ENCODE peak calls at places on chromosome 14, in seven cellular contexts. O is KBM-7, U is left ventricle myocardium inferior, N is islet precursor cell, W is kidney epithelial cell, Q is fibroblast of lung, T is fibroblast of pulmonary artery. F is an unnamed sample.

GRCh38 chr14:44385906-44386305 is 121.2 kb downstream of the FSCB start:
- DNase-seq in W (no peak), U (no peak), O (no peak), N (no peak), T (no peak), Q (no peak), F (no peak)

GRCh38 chr14:23302290-23303225 is at the start of gene PPP1R3E:
- DNase-seq in O (peak; percentile 64), N (peak; percentile 88), U (peak; percentile 69), W (no peak), T (peak; percentile 47), Q (peak; percentile 52), F (peak; percentile 64)

GRCh38 chr14:59254911-59255545 is 66.6 kb downstream of the DAAM1 start:
- DNase-seq in N (no peak), U (no peak), T (peak; percentile 92), O (no peak), Q (peak; percentile 57), W (no peak), F (no peak)

GRCh38 chr14:89618821-89619551 is 202.0 kb upstream of the FOXN3 start:
- DNase-seq in N (peak; percentile 84), Q (peak; percentile 69), U (peak; percentile 73), T (peak; percentile 73), O (peak; percentile 76), W (no peak), F (peak; percentile 77)

GRCh38 chr14:85634205-85634604 is 104.3 kb downstream of the FLRT2 start:
- DNase-seq in W (no peak), O (no peak), N (no peak), Q (no peak), T (peak; percentile 9), U (no peak), F (no peak)

GRCh38 chr14:68690106-68690960 is 102.5 kb downstream of the ZFP36L1 start:
- DNase-seq in O (no peak), T (no peak), W (no peak), N (peak; percentile 50), Q (no peak), U (no peak), F (no peak)

GRCh38 chr14:75607842-75608640 is 29.6 kb downstream of the FLVCR2 start:
- DNase-seq in N (no peak), W (no peak), T (no peak), U (no peak), O (no peak), Q (no peak), F (no peak)

GRCh38 chr14:89911018-89911919 is 43.3 kb downstream of the EFCAB11 start:
- DNase-seq in U (no peak), Q (peak; percentile 67), T (peak; percentile 72), W (no peak), O (no peak), N (peak; percentile 57), F (no peak)

GRCh38 chr14:36835145-36835544 is 173.5 kb downstream of the PAX9 start:
- DNase-seq in T (no peak), O (peak; percentile 31), U (no peak), N (no peak), W (no peak), Q (no peak), F (no peak)

GRCh38 chr14:91396959-91397815 is 20.4 kb downstream of the CCDC88C start:
- DNase-seq in U (no peak), W (no peak), N (no peak), O (peak; percentile 69), Q (no peak), T (no peak), F (no peak)

GRCh38 chr14:96797943-96798349 is 764 bp downstream of the VRK1 start:
- DNase-seq in U (no peak), O (peak; percentile 59), Q (no peak), N (no peak), W (no peak), T (no peak), F (no peak)

GRCh38 chr14:67469954-67470353 is 18.6 kb downstream of the TMEM229B start:
- DNase-seq in W (no peak), N (no peak), O (no peak), T (no peak), Q (no peak), U (no peak), F (no peak)

GRCh38 chr14:51520087-51520486 is 131.6 kb upstream of the FRMD6 start:
- DNase-seq in O (no peak), N (no peak), U (no peak), T (no peak), Q (no peak), W (no peak), F (no peak)

GRCh38 chr14:99590746-99591555 is 13.1 kb downstream of the CCDC85C start:
- DNase-seq in U (no peak), T (peak; percentile 37), W (no peak), Q (peak; percentile 54), O (no peak), N (no peak), F (no peak)

GRCh38 chr14:99742509-99743487 is 50.4 kb upstream of the EML1 start:
- DNase-seq in O (no peak), W (no peak), T (no peak), U (no peak), N (no peak), Q (no peak), F (no peak)

GRCh38 chr14:75303415-75303814 is 24.8 kb downstream of the FOS start:
- DNase-seq in Q (peak; percentile 79), W (no peak), O (peak; percentile 83), N (peak; percentile 77), U (peak; percentile 47), T (peak; percentile 87), F (peak; percentile 63)

GRCh38 chr14:100755649-100756048 is 29.0 kb downstream of the DLK1 start:
- DNase-seq in W (no peak), N (no peak), T (peak; percentile 16), U (no peak), Q (peak; percentile 18), O (no peak), F (no peak)

GRCh38 chr14:89444536-89445125 is 27.6 kb upstream of the FOXN3 start:
- DNase-seq in W (no peak), Q (peak; percentile 35), N (no peak), O (no peak), T (peak; percentile 38), U (no peak), F (no peak)

GRCh38 chr14:55019968-55020554 is 6.8 kb downstream of the WDHD1 start:
- DNase-seq in U (no peak), W (no peak), O (no peak), Q (no peak), N (no peak), T (peak; percentile 29), F (no peak)

GRCh38 chr14:24960816-24961215 is 89.1 kb downstream of the STXBP6 start:
- DNase-seq in T (no peak), W (no peak), N (no peak), Q (peak; percentile 92), U (no peak), O (no peak), F (no peak)

GRCh38 chr14:104925214-104925899 is 678 bp downstream of the PLD4 start:
- DNase-seq in U (no peak), Q (no peak), O (peak; percentile 18), N (no peak), W (no peak), T (no peak), F (no peak)

GRCh38 chr14:21041676-21042433 is at the start of gene RNASE7:
- DNase-seq in Q (no peak), W (no peak), U (no peak), O (no peak), N (peak; percentile 69), T (peak; percentile 42), F (no peak)

GRCh38 chr14:95815226-95815690 is 61.4 kb upstream of the TUNAR start:
- DNase-seq in U (no peak), W (no peak), N (peak; percentile 74), O (no peak), T (no peak), Q (no peak), F (no peak)

GRCh38 chr14:88995437-88996198 is 171.2 kb downstream of the TTC8 start:
- DNase-seq in N (no peak), O (no peak), Q (peak; percentile 73), W (peak; percentile 76), U (no peak), T (peak; percentile 66), F (no peak)

F was measured in immature natural killer cell.